ENCODE peak calls at places on chromosomes 3 and 15, in ten cellular contexts. X is amniotic stem cell; R is AG04450; W is NCI-H526; A is progenitor cell of endocrine pancreas; M is COLO829; T is T-helper 2 cell; O is endothelial cell; L is endothelial cell of umbilical vein; B is stimulated activated CD8-positive, alpha-beta memory T cell treated with anti-CD3 and anti-CD28 coated beads, Interleukin-15, amount 100 ng/mL, for 1 hour. D is an unnamed sample.

GRCh38 chr3:127820221-127820870 is 2.0 kb downstream of the MGLL start:
- DNase-seq in X (no peak), R (no peak), W (no peak), A (no peak), M (no peak), T (no peak), O (no peak), L (no peak), B (no peak), D (no peak)

GRCh38 chr3:81713018-81713417 is 48.4 kb downstream of the GBE1 start:
- DNase-seq in X (no peak), R (no peak), W (no peak), A (no peak), M (no peak), T (no peak), O (no peak), L (peak), B (no peak), D (no peak)

GRCh38 chr3:173699353-173699752 is 301.8 kb downstream of the NLGN1 start:
- DNase-seq in X (no peak), R (no peak), W (no peak), A (no peak), M (no peak), T (no peak), O (no peak), L (peak), B (no peak), D (no peak)

GRCh38 chr3:54918516-54918915 is 9.3 kb downstream of the LRTM1 start:
- DNase-seq in X (no peak), R (no peak), W (no peak), A (no peak), M (no peak), T (no peak), O (no peak), L (no peak), B (no peak), D (no peak)

GRCh38 chr15:66878761-66879160 is 176.7 kb downstream of the SMAD6 start:
- DNase-seq in X (no peak), R (no peak), W (no peak), A (no peak), M (no peak), T (no peak), O (no peak), L (no peak), B (no peak), D (no peak)

GRCh38 chr3:46922871-46923558 is 45.5 kb downstream of the PTH1R start:
- DNase-seq in X (no peak), R (no peak), W (no peak), A (no peak), M (no peak), T (no peak), O (no peak), L (no peak), B (no peak), D (no peak)

GRCh38 chr3:187136936-187137335 is 2.4 kb downstream of the RPL39L start:
- DNase-seq in X (no peak), R (peak), W (no peak), A (no peak), M (no peak), T (peak), O (no peak), L (no peak), B (no peak), D (no peak)

GRCh38 chr15:50028323-50028722 is 90.7 kb downstream of the ATP8B4 start:
- DNase-seq in X (no peak), R (no peak), W (no peak), A (no peak), M (no peak), T (no peak), O (no peak), L (no peak), B (no peak), D (no peak)

GRCh38 chr3:98601180-98601579 is 7.8 kb upstream of the CPOX start:
- DNase-seq in X (no peak), R (no peak), W (no peak), A (no peak), M (peak), T (no peak), O (no peak), L (no peak), B (no peak), D (no peak)

GRCh38 chr3:47978386-47978785 is 37.8 kb downstream of the MAP4 start:
- DNase-seq in X (no peak), R (no peak), W (no peak), A (no peak), M (no peak), T (no peak), O (no peak), L (no peak), B (no peak), D (no peak)

GRCh38 chr3:22609139-22609538 is 594.0 kb upstream of the UBE2E2 start:
- DNase-seq in X (no peak), R (no peak), W (no peak), A (no peak), M (no peak), T (no peak), O (no peak), L (no peak), B (no peak), D (no peak)

GRCh38 chr15:22904736-22905135 is 66.3 kb downstream of the NIPA2 start:
- DNase-seq in X (no peak), R (no peak), W (no peak), A (no peak), M (no peak), T (no peak), O (no peak), L (no peak), B (no peak), D (no peak)

GRCh38 chr3:141441381-141442365 is 45.2 kb upstream of the RASA2 start:
- DNase-seq in X (peak), R (peak), W (no peak), A (peak), M (peak), T (peak), O (peak), L (peak), B (peak), D (peak)

GRCh38 chr3:32705232-32705631 is 20.2 kb downstream of the CNOT10 start:
- DNase-seq in X (no peak), R (no peak), W (no peak), A (no peak), M (no peak), T (no peak), O (no peak), L (no peak), B (no peak), D (no peak)

GRCh38 chr3:187950671-187951070 is 203.3 kb upstream of the LPP start:
- DNase-seq in X (no peak), R (no peak), W (no peak), A (no peak), M (no peak), T (no peak), O (no peak), L (no peak), B (no peak), D (no peak)

GRCh38 chr3:14113964-14114667 is 10.6 kb downstream of the CHCHD4 start:
- DNase-seq in X (no peak), R (no peak), W (no peak), A (no peak), M (no peak), T (no peak), O (no peak), L (no peak), B (no peak), D (no peak)

GRCh38 chr3:55551644-55552043 is 64.5 kb upstream of the WNT5A start:
- DNase-seq in X (no peak), R (no peak), W (no peak), A (no peak), M (no peak), T (no peak), O (no peak), L (no peak), B (no peak), D (no peak)

GRCh38 chr3:42497009-42497731 is 5.3 kb upstream of the VIPR1 start:
- DNase-seq in X (peak), R (no peak), W (no peak), A (peak), M (peak), T (no peak), O (no peak), L (no peak), B (no peak), D (no peak)

GRCh38 chr3:34419801-34420200 is 621.4 kb downstream of the PDCD6IP start:
- DNase-seq in X (no peak), R (no peak), W (no peak), A (peak), M (no peak), T (no peak), O (peak), L (peak), B (no peak), D (peak)

GRCh38 chr3:47161983-47162694 is 1.8 kb downstream of the SETD2 start:
- DNase-seq in X (no peak), R (no peak), W (no peak), A (no peak), M (no peak), T (no peak), O (no peak), L (no peak), B (no peak), D (no peak)

GRCh38 chr3:45817788-45818523 is 21.6 kb upstream of the SLC6A20 start:
- DNase-seq in X (peak), R (peak), W (no peak), A (no peak), M (peak), T (no peak), O (no peak), L (peak), B (no peak), D (no peak)

GRCh38 chr3:101809178-101810022 is 30.4 kb downstream of the NXPE3 start:
- DNase-seq in X (no peak), R (no peak), W (no peak), A (no peak), M (peak), T (peak), O (peak), L (peak), B (peak), D (peak)

GRCh38 chr3:34212175-34212574 is 413.7 kb downstream of the PDCD6IP start:
- DNase-seq in X (no peak), R (no peak), W (no peak), A (no peak), M (no peak), T (no peak), O (no peak), L (peak), B (no peak), D (no peak)

GRCh38 chr3:143441772-143442171 is 322.2 kb downstream of the CHST2 start:
- DNase-seq in X (no peak), R (no peak), W (no peak), A (no peak), M (no peak), T (no peak), O (no peak), L (no peak), B (no peak), D (no peak)

GRCh38 chr3:70754314-70754713 is 441.9 kb upstream of the MDFIC2 start:
- DNase-seq in X (no peak), R (no peak), W (no peak), A (no peak), M (no peak), T (no peak), O (no peak), L (no peak), B (no peak), D (no peak)

GRCh38 chr15:60326824-60327654 is 70.7 kb downstream of the ANXA2 start:
- DNase-seq in X (no peak), R (peak), W (peak), A (no peak), M (peak), T (peak), O (peak), L (peak), B (no peak), D (peak)

GRCh38 chr3:111547645-111548044 is 5.6 kb downstream of the CD96 start:
- DNase-seq in X (no peak), R (no peak), W (no peak), A (no peak), M (no peak), T (peak), O (no peak), L (no peak), B (no peak), D (no peak)

GRCh38 chr3:50177346-50177745 is 14.1 kb upstream of the GNAT1 start:
- DNase-seq in X (no peak), R (no peak), W (no peak), A (no peak), M (no peak), T (no peak), O (no peak), L (no peak), B (no peak), D (no peak)

GRCh38 chr3:176870451-176870850 is 326.8 kb downstream of the TBL1XR1 start:
- DNase-seq in X (no peak), R (no peak), W (no peak), A (no peak), M (no peak), T (no peak), O (no peak), L (no peak), B (no peak), D (no peak)

GRCh38 chr3:98110191-98110908 is 20.2 kb upstream of the OR5H1 start:
- DNase-seq in X (no peak), R (no peak), W (no peak), A (no peak), M (peak), T (no peak), O (no peak), L (no peak), B (no peak), D (no peak)

GRCh38 chr15:66578286-66578875 is 12.6 kb upstream of the LCTL start:
- DNase-seq in X (no peak), R (peak), W (no peak), A (no peak), M (no peak), T (peak), O (no peak), L (peak), B (no peak), D (no peak)

GRCh38 chr3:47692158-47692557 is 89.5 kb downstream of the SMARCC1 start:
- DNase-seq in X (no peak), R (no peak), W (no peak), A (no peak), M (no peak), T (no peak), O (no peak), L (no peak), B (no peak), D (no peak)

GRCh38 chr3:99878005-99878404 is 60.3 kb downstream of the CMSS1 start:
- DNase-seq in X (no peak), R (no peak), W (no peak), A (no peak), M (no peak), T (peak), O (no peak), L (peak), B (no peak), D (no peak)

GRCh38 chr15:78234515-78235040 is at the start of gene ACSBG1:
- DNase-seq in X (no peak), R (no peak), W (no peak), A (no peak), M (peak), T (no peak), O (no peak), L (no peak), B (no peak), D (no peak)

GRCh38 chr15:40345867-40346578 is 4.8 kb upstream of the PHGR1 start:
- DNase-seq in X (no peak), R (no peak), W (no peak), A (no peak), M (no peak), T (no peak), O (no peak), L (no peak), B (no peak), D (no peak)

GRCh38 chr3:37811625-37812356 is 49.9 kb upstream of the CTDSPL start:
- DNase-seq in X (no peak), R (peak), W (no peak), A (no peak), M (no peak), T (no peak), O (no peak), L (no peak), B (no peak), D (no peak)

GRCh38 chr3:44522494-44522933 is 32.5 kb upstream of the ZKSCAN7 start:
- DNase-seq in X (no peak), R (no peak), W (no peak), A (no peak), M (no peak), T (no peak), O (no peak), L (no peak), B (no peak), D (no peak)

GRCh38 chr3:155096303-155097008 is 16.3 kb downstream of the MME start:
- DNase-seq in X (no peak), R (no peak), W (no peak), A (no peak), M (no peak), T (no peak), O (no peak), L (no peak), B (no peak), D (no peak)